ENCODE peak calls at places on chromosomes 11 and 22, in five cellular contexts. Z, J, M, K and U are unnamed samples.

GRCh38 chr11:40314327-40314726 is 1145.1 kb downstream of the LRRC4C start:
- DNase-seq in M (no peak), J (no peak), K (no peak), Z (no peak), U (no peak)

GRCh38 chr22:49021097-49021925 is 806.4 kb downstream of the BRD1 start:
- DNase-seq in K (no peak), J (no peak), M (no peak), Z (no peak), U (no peak)

GRCh38 chr11:47109051-47109791 is 67.5 kb downstream of the ARFGAP2 start:
- DNase-seq in J (no peak), Z (no peak), K (no peak), M (no peak), U (no peak)

GRCh38 chr11:105838668-105839403 is 183.2 kb downstream of the MSANTD4 start:
- DNase-seq in M (no peak), J (no peak), K (no peak), Z (no peak), U (no peak)

GRCh38 chr11:57315491-57315890 is 9.3 kb downstream of the TNKS1BP1 start:
- DNase-seq in K (peak; percentile 40), M (no peak), J (no peak), Z (no peak), U (no peak)

GRCh38 chr11:81224396-81224795 is 1509.3 kb downstream of the FAM181B start:
- DNase-seq in J (no peak), M (no peak), K (no peak), Z (no peak), U (no peak)

GRCh38 chr11:67409261-67409666 is 5.4 kb downstream of the TBC1D10C start:
- DNase-seq in K (no peak), M (peak; percentile 67), J (peak; percentile 63), Z (no peak), U (peak; percentile 58)

GRCh38 chr22:26800858-26801257 is 143.5 kb downstream of the MIAT start:
- DNase-seq in K (peak; percentile 18), Z (no peak), M (no peak), J (no peak), U (no peak)

GRCh38 chr22:23164091-23164490 is 16.2 kb upstream of the BCR start:
- DNase-seq in Z (no peak), K (peak; percentile 82), M (no peak), J (no peak), U (no peak)

GRCh38 chr22:22076937-22077703 is 94.5 kb upstream of the TOP3B start:
- DNase-seq in M (no peak), Z (peak; percentile 53), K (no peak), J (no peak), U (no peak)

GRCh38 chr11:78313181-78313788 is 104.3 kb downstream of the GAB2 start:
- DNase-seq in M (no peak), Z (no peak), J (no peak), K (no peak), U (no peak)

GRCh38 chr11:128501008-128501407 is 86.3 kb downstream of the ETS1 start:
- DNase-seq in J (no peak), Z (no peak), K (no peak), M (no peak), U (no peak)

GRCh38 chr22:42172385-42173172 is 42.0 kb upstream of the CYP2D6 start:
- DNase-seq in J (no peak), M (no peak), K (no peak), Z (peak; percentile 55), U (no peak)

GRCh38 chr11:11408436-11409221 is 55.6 kb upstream of the CSNK2A3 start:
- DNase-seq in J (no peak), Z (no peak), K (no peak), M (no peak), U (no peak)

GRCh38 chr22:40070701-40071100 is 75.9 kb downstream of the FAM83F start:
- DNase-seq in M (no peak), J (no peak), K (no peak), Z (no peak), U (no peak)